ENCODE peak calls at places on chromosomes 7 and 10, in six cellular contexts. B is epithelial cell of esophagus, C is gastrocnemius medialis, J is choroid plexus epithelial cell, H is BJ, W is GM12864. Y is an unnamed sample.

GRCh38 chr10:58189269-58189668 is 78.4 kb downstream of the IPMK start:
- DNase-seq in B (peak; percentile 68), C (peak; percentile 51), J (peak; percentile 83), H (peak; percentile 40), W (no peak), Y (peak; percentile 44)

GRCh38 chr7:30406664-30407425 is 71.7 kb downstream of the NOD1 start:
- DNase-seq in B (peak; percentile 100), C (peak; percentile 84), J (no peak), H (no peak), W (no peak), Y (peak; percentile 96)

GRCh38 chr7:123573371-123573770 is 15.8 kb upstream of the NDUFA5 start:
- DNase-seq in B (no peak), C (no peak), J (no peak), H (no peak), W (no peak), Y (no peak)

GRCh38 chr10:118626953-118627352 is 31.5 kb upstream of the PRLHR start:
- DNase-seq in B (no peak), C (no peak), J (no peak), H (no peak), W (no peak), Y (no peak)

GRCh38 chr7:155987681-155988080 is 175.4 kb upstream of the SHH start:
- DNase-seq in B (no peak), C (no peak), J (no peak), H (no peak), W (no peak), Y (no peak)

GRCh38 chr7:25968205-25968993 is 183.6 kb upstream of the NFE2L3 start:
- DNase-seq in B (no peak), C (no peak), J (no peak), H (no peak), W (peak; percentile 97), Y (peak; percentile 36)

GRCh38 chr7:26639111-26639510 is 225.3 kb downstream of the SKAP2 start:
- DNase-seq in B (no peak), C (no peak), J (no peak), H (no peak), W (no peak), Y (no peak)

GRCh38 chr10:100827819-100828743 is 82.7 kb downstream of the PAX2 start:
- DNase-seq in B (no peak), C (no peak), J (no peak), H (no peak), W (no peak), Y (peak; percentile 9)

GRCh38 chr10:69428138-69428537 is 11.4 kb upstream of the TACR2 start:
- DNase-seq in B (no peak), C (no peak), J (no peak), H (no peak), W (no peak), Y (no peak)

GRCh38 chr10:111113961-111114830 is 37.4 kb downstream of the ADRA2A start:
- DNase-seq in B (no peak), C (no peak), J (peak; percentile 9), H (no peak), W (no peak), Y (peak; percentile 59)

GRCh38 chr10:108544500-108545120 is 1378.7 kb downstream of the XPNPEP1 start:
- DNase-seq in B (peak; percentile 69), C (no peak), J (peak; percentile 78), H (no peak), W (peak; percentile 13), Y (peak; percentile 64)

GRCh38 chr7:55550010-55550409 is 22.3 kb downstream of the VOPP1 start:
- DNase-seq in B (no peak), C (peak; percentile 59), J (no peak), H (no peak), W (no peak), Y (no peak)

GRCh38 chr7:30240401-30240800 is 44.0 kb upstream of the ZNRF2 start:
- DNase-seq in B (no peak), C (no peak), J (peak; percentile 13), H (no peak), W (no peak), Y (no peak)

GRCh38 chr10:110226555-110226925 is 19.1 kb downstream of the MXI1 start:
- DNase-seq in B (peak; percentile 96), C (peak; percentile 87), J (peak; percentile 97), H (no peak), W (no peak), Y (peak; percentile 90)

GRCh38 chr7:127366680-127367079 is 25.8 kb downstream of the ZNF800 start:
- DNase-seq in B (no peak), C (no peak), J (no peak), H (no peak), W (no peak), Y (no peak)

GRCh38 chr7:266851-267840 is 22.8 kb upstream of the FOXL3 start:
- DNase-seq in B (peak; percentile 10), C (no peak), J (no peak), H (no peak), W (no peak), Y (peak; percentile 69)

GRCh38 chr7:76198202-76198601 is 3.5 kb upstream of the SRRM3 start:
- DNase-seq in B (no peak), C (no peak), J (no peak), H (no peak), W (no peak), Y (no peak)

GRCh38 chr7:100568936-100569844 is 4.5 kb downstream of the SAP25 start:
- DNase-seq in B (no peak), C (no peak), J (peak; percentile 49), H (no peak), W (no peak), Y (peak; percentile 43)

GRCh38 chr7:111730476-111731300 is 168.4 kb upstream of the IMMP2L start:
- DNase-seq in B (peak; percentile 55), C (no peak), J (peak; percentile 64), H (no peak), W (no peak), Y (peak; percentile 53)
- TF ChIP-seq CTCF in B (peak; percentile 59), C (no peak), J (peak; percentile 71), H (peak; percentile 54), W (peak; percentile 61), Y (peak; percentile 44)

GRCh38 chr10:44858017-44858371 is 53.1 kb upstream of the TMEM72 start:
- DNase-seq in B (no peak), C (no peak), J (no peak), H (no peak), W (no peak), Y (no peak)
- TF ChIP-seq CTCF in B (no peak), C (no peak), J (no peak), H (no peak), W (no peak), Y (no peak)

GRCh38 chr7:66524738-66525137 is 103.9 kb upstream of the KCTD7 start:
- DNase-seq in B (no peak), C (no peak), J (no peak), H (no peak), W (no peak), Y (no peak)

GRCh38 chr7:66521675-66522074 is 107.0 kb upstream of the KCTD7 start:
- DNase-seq in B (no peak), C (no peak), J (no peak), H (no peak), W (no peak), Y (no peak)

GRCh38 chr7:66523409-66523808 is 105.3 kb upstream of the KCTD7 start:
- DNase-seq in B (no peak), C (no peak), J (no peak), H (no peak), W (no peak), Y (no peak)

GRCh38 chr7:66518151-66518691 is 110.5 kb upstream of the KCTD7 start:
- DNase-seq in B (no peak), C (no peak), J (no peak), H (no peak), W (no peak), Y (no peak)

GRCh38 chr7:66522518-66522917 is 106.2 kb upstream of the KCTD7 start:
- DNase-seq in B (no peak), C (no peak), J (no peak), H (no peak), W (no peak), Y (no peak)
- TF ChIP-seq CTCF in B (peak; percentile 38), C (no peak), J (peak; percentile 37), H (peak; percentile 42), W (peak; percentile 50), Y (peak; percentile 25)

GRCh38 chr10:63940277-63940972 is 419.2 kb downstream of the REEP3 start:
- DNase-seq in B (no peak), C (no peak), J (no peak), H (no peak), W (no peak), Y (no peak)

GRCh38 chr10:63929826-63930467 is 408.7 kb downstream of the REEP3 start:
- DNase-seq in B (peak; percentile 20), C (no peak), J (no peak), H (no peak), W (no peak), Y (peak; percentile 72)

GRCh38 chr10:63930584-63930983 is 409.4 kb downstream of the REEP3 start:
- DNase-seq in B (no peak), C (no peak), J (no peak), H (no peak), W (no peak), Y (no peak)

DNA sequence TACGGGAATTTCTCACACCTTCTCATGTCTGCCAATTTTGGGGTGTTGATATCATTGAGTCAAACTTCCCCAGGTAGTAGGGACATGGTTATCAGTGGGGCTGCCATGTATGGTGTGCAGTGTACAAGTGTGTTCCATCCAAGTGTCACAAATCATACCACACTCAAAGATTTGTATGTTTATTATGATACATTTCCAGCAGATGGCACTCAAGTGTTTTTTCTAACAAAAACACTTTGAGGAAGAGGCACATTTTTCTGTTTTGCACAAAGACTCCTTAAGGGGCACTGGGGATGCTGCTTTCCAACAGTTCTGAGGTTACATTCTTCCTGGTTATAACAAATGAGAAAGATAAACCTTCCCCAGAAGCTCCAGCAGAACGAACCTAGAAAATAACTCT is 414.5 kb downstream of the REEP3 start:
- DNase-seq in B (peak; percentile 4), C (no peak), J (peak; percentile 28), H (no peak), W (no peak), Y (peak; percentile 22)
- TF ChIP-seq CTCF in B (no peak), C (no peak), J (no peak), H (no peak), W (no peak), Y (peak; percentile 26)

Y was measured in MCF 10A.